ENCODE peak calls at places on chromosomes 1 and 21, in five cellular contexts. One of them, this sample, is unnamed.
A peak's percentile ranks its signal among the peaks of the same experiment; 100 is the strongest.

GRCh38 chr1:213148905-213149304 is 97.9 kb downstream of the RPS6KC1 start:
- DNase-seq in LNCaP clone FGC: no peak
- DNase-seq in Daoy: no peak
- DNase-seq in ELF-1: no peak
- DNase-seq in stimulated activated naive CD8-positive, alpha-beta T cell treated with anti-CD3 and anti-CD28 coated beads, Interleukin-15, Interleukin-2, amounts not matched to agents 100 U/mL and 50 U/mL, for 24 hours: no peak
- DNase-seq in this sample: no peak

GRCh38 chr1:247639381-247639981 is 34.1 kb downstream of the OR2G3 start:
- DNase-seq in LNCaP clone FGC: no peak
- DNase-seq in stimulated activated naive CD8-positive, alpha-beta T cell treated with anti-CD3 and anti-CD28 coated beads, Interleukin-15, Interleukin-2, amounts not matched to agents 100 U/mL and 50 U/mL, for 24 hours: peak; percentile 38
- DNase-seq in Daoy: peak; percentile 94
- DNase-seq in ELF-1: peak; percentile 81
- DNase-seq in this sample: no peak

GRCh38 chr21:15874610-15875009 is 144.8 kb downstream of the USP25 start:
- DNase-seq in LNCaP clone FGC: peak; percentile 28
- DNase-seq in Daoy: no peak
- DNase-seq in stimulated activated naive CD8-positive, alpha-beta T cell treated with anti-CD3 and anti-CD28 coated beads, Interleukin-15, Interleukin-2, amounts not matched to agents 100 U/mL and 50 U/mL, for 24 hours: no peak
- DNase-seq in ELF-1: no peak
- DNase-seq in this sample: no peak

GRCh38 chr1:85569122-85569521 is 11.4 kb upstream of the CCN1 start:
- DNase-seq in stimulated activated naive CD8-positive, alpha-beta T cell treated with anti-CD3 and anti-CD28 coated beads, Interleukin-15, Interleukin-2, amounts not matched to agents 100 U/mL and 50 U/mL, for 24 hours: no peak
- DNase-seq in Daoy: peak; percentile 76
- DNase-seq in LNCaP clone FGC: no peak
- DNase-seq in ELF-1: no peak
- DNase-seq in this sample: peak; percentile 83

GRCh38 chr1:116879478-116880133 is 30.1 kb upstream of the PTGFRN start:
- DNase-seq in LNCaP clone FGC: no peak
- DNase-seq in stimulated activated naive CD8-positive, alpha-beta T cell treated with anti-CD3 and anti-CD28 coated beads, Interleukin-15, Interleukin-2, amounts not matched to agents 100 U/mL and 50 U/mL, for 24 hours: no peak
- DNase-seq in ELF-1: no peak
- DNase-seq in Daoy: no peak
- DNase-seq in this sample: no peak

GRCh38 chr1:19437911-19438310 is 47.4 kb downstream of the CAPZB start:
- DNase-seq in Daoy: no peak
- DNase-seq in ELF-1: no peak
- DNase-seq in stimulated activated naive CD8-positive, alpha-beta T cell treated with anti-CD3 and anti-CD28 coated beads, Interleukin-15, Interleukin-2, amounts not matched to agents 100 U/mL and 50 U/mL, for 24 hours: no peak
- DNase-seq in LNCaP clone FGC: no peak
- DNase-seq in this sample: peak; percentile 97

GRCh38 chr1:80217377-80217986 is 1211.0 kb upstream of the ADGRL4 start:
- DNase-seq in stimulated activated naive CD8-positive, alpha-beta T cell treated with anti-CD3 and anti-CD28 coated beads, Interleukin-15, Interleukin-2, amounts not matched to agents 100 U/mL and 50 U/mL, for 24 hours: no peak
- DNase-seq in Daoy: peak; percentile 11
- DNase-seq in ELF-1: no peak
- DNase-seq in LNCaP clone FGC: peak; percentile 62
- DNase-seq in this sample: peak; percentile 51

GRCh38 chr1:57300186-57300585 is 123.7 kb downstream of the DAB1 start:
- DNase-seq in LNCaP clone FGC: no peak
- DNase-seq in ELF-1: no peak
- DNase-seq in stimulated activated naive CD8-positive, alpha-beta T cell treated with anti-CD3 and anti-CD28 coated beads, Interleukin-15, Interleukin-2, amounts not matched to agents 100 U/mL and 50 U/mL, for 24 hours: no peak
- DNase-seq in Daoy: no peak
- DNase-seq in this sample: no peak

GRCh38 chr1:156795787-156796186 is 20.9 kb downstream of the SH2D2A start:
- DNase-seq in Daoy: no peak
- DNase-seq in LNCaP clone FGC: no peak
- DNase-seq in stimulated activated naive CD8-positive, alpha-beta T cell treated with anti-CD3 and anti-CD28 coated beads, Interleukin-15, Interleukin-2, amounts not matched to agents 100 U/mL and 50 U/mL, for 24 hours: no peak
- DNase-seq in ELF-1: no peak
- DNase-seq in this sample: no peak

GRCh38 chr1:212213754-212214153 is 71.5 kb upstream of the PPP2R5A start:
- DNase-seq in Daoy: no peak
- DNase-seq in LNCaP clone FGC: no peak
- DNase-seq in ELF-1: no peak
- DNase-seq in stimulated activated naive CD8-positive, alpha-beta T cell treated with anti-CD3 and anti-CD28 coated beads, Interleukin-15, Interleukin-2, amounts not matched to agents 100 U/mL and 50 U/mL, for 24 hours: no peak
- DNase-seq in this sample: peak; percentile 53

GRCh38 chr21:40605094-40605493 is 241.9 kb downstream of the DSCAM start:
- DNase-seq in stimulated activated naive CD8-positive, alpha-beta T cell treated with anti-CD3 and anti-CD28 coated beads, Interleukin-15, Interleukin-2, amounts not matched to agents 100 U/mL and 50 U/mL, for 24 hours: no peak
- DNase-seq in LNCaP clone FGC: no peak
- DNase-seq in ELF-1: no peak
- DNase-seq in Daoy: no peak
- DNase-seq in this sample: no peak

GRCh38 chr1:204295666-204296065 is 64.1 kb downstream of the PLEKHA6 start:
- DNase-seq in ELF-1: no peak
- DNase-seq in stimulated activated naive CD8-positive, alpha-beta T cell treated with anti-CD3 and anti-CD28 coated beads, Interleukin-15, Interleukin-2, amounts not matched to agents 100 U/mL and 50 U/mL, for 24 hours: no peak
- DNase-seq in Daoy: peak; percentile 42
- DNase-seq in LNCaP clone FGC: no peak
- DNase-seq in this sample: no peak

GRCh38 chr1:10555635-10556429 is 81.1 kb downstream of the PEX14 start:
- DNase-seq in Daoy: no peak
- DNase-seq in LNCaP clone FGC: peak; percentile 8
- DNase-seq in ELF-1: peak; percentile 77
- DNase-seq in stimulated activated naive CD8-positive, alpha-beta T cell treated with anti-CD3 and anti-CD28 coated beads, Interleukin-15, Interleukin-2, amounts not matched to agents 100 U/mL and 50 U/mL, for 24 hours: no peak
- DNase-seq in this sample: no peak

GRCh38 chr1:75720820-75721219 is 3.7 kb upstream of the ACADM start:
- DNase-seq in Daoy: no peak
- DNase-seq in LNCaP clone FGC: no peak
- DNase-seq in stimulated activated naive CD8-positive, alpha-beta T cell treated with anti-CD3 and anti-CD28 coated beads, Interleukin-15, Interleukin-2, amounts not matched to agents 100 U/mL and 50 U/mL, for 24 hours: no peak
- DNase-seq in ELF-1: no peak
- DNase-seq in this sample: no peak

GRCh38 chr21:42672699-42673458 is 19.5 kb downstream of the PDE9A start:
- DNase-seq in stimulated activated naive CD8-positive, alpha-beta T cell treated with anti-CD3 and anti-CD28 coated beads, Interleukin-15, Interleukin-2, amounts not matched to agents 100 U/mL and 50 U/mL, for 24 hours: no peak
- DNase-seq in ELF-1: peak; percentile 58
- DNase-seq in LNCaP clone FGC: no peak
- DNase-seq in Daoy: peak; percentile 97
- DNase-seq in this sample: no peak

GRCh38 chr1:161972828-161973227 is 50.8 kb downstream of the OLFML2B start:
- DNase-seq in LNCaP clone FGC: no peak
- DNase-seq in stimulated activated naive CD8-positive, alpha-beta T cell treated with anti-CD3 and anti-CD28 coated beads, Interleukin-15, Interleukin-2, amounts not matched to agents 100 U/mL and 50 U/mL, for 24 hours: no peak
- DNase-seq in Daoy: no peak
- DNase-seq in ELF-1: no peak
- DNase-seq in this sample: no peak

GRCh38 chr1:230568008-230568407 is 74.3 kb upstream of the COG2 start:
- DNase-seq in ELF-1: peak; percentile 24
- DNase-seq in stimulated activated naive CD8-positive, alpha-beta T cell treated with anti-CD3 and anti-CD28 coated beads, Interleukin-15, Interleukin-2, amounts not matched to agents 100 U/mL and 50 U/mL, for 24 hours: peak; percentile 20
- DNase-seq in Daoy: peak; percentile 58
- DNase-seq in LNCaP clone FGC: no peak
- DNase-seq in this sample: no peak

GRCh38 chr1:77889671-77890070 is 1.2 kb downstream of the NEXN start:
- DNase-seq in LNCaP clone FGC: no peak
- DNase-seq in stimulated activated naive CD8-positive, alpha-beta T cell treated with anti-CD3 and anti-CD28 coated beads, Interleukin-15, Interleukin-2, amounts not matched to agents 100 U/mL and 50 U/mL, for 24 hours: no peak
- DNase-seq in ELF-1: no peak
- DNase-seq in Daoy: peak; percentile 76
- DNase-seq in this sample: peak; percentile 71

This sample was measured in dermis blood vessel endothelial cell.